ENCODE peak calls at places on chromosome X, in four cellular contexts. U is memory B cell, F is LHCN-M2, P is aorta. X is an unnamed sample.
A peak's percentile ranks its signal among the peaks of the same experiment; 100 is the strongest.

GRCh38 chrX:46444011-46444410 is 101.2 kb downstream of the ZNF674 start:
- DNase-seq in F (peak; percentile 89), U (no peak), P (no peak), X (peak; percentile 85)

GRCh38 chrX:140664939-140665338 is 44.6 kb upstream of the LINC00632 start:
- DNase-seq in P (no peak), F (peak; percentile 20), U (no peak), X (peak; percentile 11)

GRCh38 chrX:15816886-15817285 is 26.6 kb downstream of the ZRSR2 start:
- DNase-seq in U (no peak), F (peak; percentile 32), P (no peak), X (peak; percentile 74)

GRCh38 chrX:123422875-123423274 is 238.8 kb downstream of the GRIA3 start:
- DNase-seq in P (no peak), F (peak; percentile 35), U (no peak), X (peak; percentile 48)

GRCh38 chrX:19303216-19303880 is 40.4 kb upstream of the PDHA1 start:
- DNase-seq in P (peak; percentile 67), F (peak; percentile 63), U (no peak), X (peak; percentile 43)

GRCh38 chrX:100409316-100410082 is 574 bp downstream of the PCDH19 start:
- DNase-seq in P (no peak), F (no peak), U (no peak), X (no peak)

GRCh38 chrX:40827331-40827730 is 92.0 kb upstream of the MED14 start:
- DNase-seq in F (no peak), U (no peak), P (no peak), X (no peak)

GRCh38 chrX:110966839-110967238 is 129.2 kb upstream of the PAK3 start:
- DNase-seq in U (no peak), F (no peak), P (no peak), X (peak; percentile 18)

GRCh38 chrX:21745756-21746155 is 12.2 kb downstream of the SMPX start:
- DNase-seq in U (peak; percentile 18), F (peak; percentile 31), P (peak; percentile 51), X (no peak)

GRCh38 chrX:119374736-119375135 is 24.4 kb upstream of the SLC25A43 start:
- DNase-seq in U (no peak), P (no peak), F (peak; percentile 15), X (peak; percentile 2)

GRCh38 chrX:18464500-18464899 is 39.1 kb downstream of the CDKL5 start:
- DNase-seq in U (no peak), P (no peak), F (no peak), X (no peak)

GRCh38 chrX:136907626-136908025 is 27.1 kb upstream of the RBMX start:
- DNase-seq in U (no peak), P (no peak), F (no peak), X (no peak)

GRCh38 chrX:39755152-39756032 is 342.4 kb downstream of the BCOR start:
- DNase-seq in U (no peak), F (peak; percentile 89), P (peak; percentile 92), X (peak; percentile 94)

GRCh38 chrX:72268601-72269365 is 8.3 kb downstream of the RPS4X start:
- DNase-seq in P (no peak), U (no peak), F (peak; percentile 48), X (no peak)

GRCh38 chrX:118356154-118356701 is 10.3 kb downstream of the WDR44 start:
- DNase-seq in P (no peak), F (no peak), U (no peak), X (no peak)

GRCh38 chrX:65644621-65645287 is 22.7 kb upstream of the MSN start:
- DNase-seq in P (peak; percentile 93), F (peak; percentile 78), U (no peak), X (peak; percentile 80)

GRCh38 chrX:53211391-53211978 is 13.5 kb downstream of the KDM5C start:
- DNase-seq in U (no peak), P (no peak), F (no peak), X (no peak)

GRCh38 chrX:106150701-106151100 is 17.4 kb upstream of the PWWP3B start:
- DNase-seq in U (no peak), P (no peak), F (no peak), X (no peak)

GRCh38 chrX:18441780-18442367 is 16.5 kb downstream of the CDKL5 start:
- DNase-seq in F (no peak), U (no peak), P (no peak), X (no peak)

GRCh38 chrX:37509349-37509748 is 62.1 kb upstream of the LANCL3 start:
- DNase-seq in P (no peak), U (peak; percentile 1), F (peak; percentile 4), X (no peak)

GRCh38 chrX:19893722-19894121 is 6.3 kb upstream of the SH3KBP1 start:
- DNase-seq in P (no peak), F (peak; percentile 53), U (no peak), X (no peak)

GRCh38 chrX:110241816-110242215 is 76.1 kb downstream of the AMMECR1 start:
- DNase-seq in P (no peak), U (no peak), F (no peak), X (no peak)

GRCh38 chrX:25001808-25002657 is 13.7 kb downstream of the ARX start:
- DNase-seq in U (no peak), F (no peak), P (no peak), X (no peak)

GRCh38 chrX:132612990-132613564 is 124.2 kb upstream of the MBNL3 start:
- DNase-seq in U (no peak), P (no peak), F (no peak), X (peak; percentile 8)

GRCh38 chrX:56763556-56764152 is 34.6 kb downstream of the NBDY start:
- DNase-seq in U (peak; percentile 26), P (peak; percentile 86), F (no peak), X (no peak)

GRCh38 chrX:45360571-45360970 is 159.9 kb upstream of the DIPK2B start:
- DNase-seq in F (no peak), U (no peak), P (no peak), X (no peak)

GRCh38 chrX:106397788-106398538 is 213.8 kb upstream of the RADX start:
- DNase-seq in F (peak; percentile 14), P (no peak), U (no peak), X (peak; percentile 35)

GRCh38 chrX:101685923-101686322 is 26.3 kb upstream of the ARMCX2 start:
- DNase-seq in U (no peak), F (no peak), P (no peak), X (no peak)

GRCh38 chrX:73561791-73562190 is 1.2 kb upstream of the CHIC1 start:
- DNase-seq in P (no peak), U (no peak), F (no peak), X (no peak)

GRCh38 chrX:13937370-13938052 is 92.2 kb downstream of the GEMIN8 start:
- DNase-seq in F (peak; percentile 74), U (no peak), P (no peak), X (peak; percentile 88)

GRCh38 chrX:86047174-86047991 is at the start of gene CHM:
- DNase-seq in F (peak; percentile 83), U (peak; percentile 42), P (peak; percentile 61), X (peak; percentile 84)

GRCh38 chrX:43469391-43470054 is 186.6 kb upstream of the MAOA start:
- DNase-seq in F (no peak), P (no peak), U (no peak), X (no peak)

GRCh38 chrX:24988314-24988713 is 27.5 kb downstream of the ARX start:
- DNase-seq in P (no peak), U (no peak), F (peak; percentile 17), X (no peak)

GRCh38 chrX:150587585-150588503 is 19.4 kb downstream of the MTM1 start:
- DNase-seq in P (no peak), F (peak; percentile 27), U (peak; percentile 31), X (peak; percentile 17)

GRCh38 chrX:150581093-150581775 is 12.8 kb downstream of the MTM1 start:
- DNase-seq in F (peak; percentile 78), U (no peak), P (no peak), X (peak; percentile 39)

GRCh38 chrX:31870267-31870666 is 798.4 kb upstream of the FTHL17 start:
- DNase-seq in U (no peak), P (no peak), F (no peak), X (no peak)

GRCh38 chrX:30310429-30311206 is 1.4 kb upstream of the NR0B1 start:
- DNase-seq in F (no peak), P (no peak), U (no peak), X (no peak)

GRCh38 chrX:124282580-124282979 is 49.9 kb upstream of the TEX13D start:
- DNase-seq in U (no peak), F (no peak), P (no peak), X (no peak)

GRCh38 chrX:115902995-115903394 is 267.5 kb upstream of the AGTR2 start:
- DNase-seq in U (no peak), F (no peak), P (no peak), X (no peak)

GRCh38 chrX:72169008-72169728 is 12.4 kb upstream of the PIN4 start:
- DNase-seq in U (no peak), P (no peak), F (no peak), X (no peak)

X was measured in myocyte.